ENCODE peak calls at places on chromosomes 2 and 18, in eight cellular contexts. One of them, this sample, is unnamed.

GRCh38 chr18:79699653-79700052 is 20.1 kb downstream of the CTDP1 start:
- DNase-seq in HEK293T: no peak
- DNase-seq in T-helper 1 cell: no peak
- DNase-seq in pancreas: no peak
- DNase-seq in heart left ventricle: no peak
- DNase-seq in frontal cortex: no peak
- DNase-seq in iPS DF 6.9: no peak
- DNase-seq in colonic mucosa: peak; percentile 65
- DNase-seq in this sample: no peak

GRCh38 chr2:133643822-133644221 is 75.6 kb upstream of the NCKAP5 start:
- DNase-seq in HEK293T: no peak
- DNase-seq in T-helper 1 cell: no peak
- DNase-seq in frontal cortex: no peak
- DNase-seq in iPS DF 6.9: no peak
- DNase-seq in pancreas: no peak
- DNase-seq in colonic mucosa: no peak
- DNase-seq in heart left ventricle: no peak
- DNase-seq in this sample: no peak

GRCh38 chr2:159086332-159086731 is 117.9 kb downstream of the TANC1 start:
- DNase-seq in colonic mucosa: peak; percentile 31
- DNase-seq in iPS DF 6.9: no peak
- DNase-seq in heart left ventricle: no peak
- DNase-seq in T-helper 1 cell: no peak
- DNase-seq in frontal cortex: no peak
- DNase-seq in pancreas: no peak
- DNase-seq in HEK293T: no peak
- DNase-seq in this sample: no peak

GRCh38 chr2:182242561-182242960 is 184.3 kb downstream of the PDE1A start:
- DNase-seq in colonic mucosa: no peak
- DNase-seq in T-helper 1 cell: no peak
- DNase-seq in HEK293T: no peak
- DNase-seq in pancreas: no peak
- DNase-seq in iPS DF 6.9: no peak
- DNase-seq in frontal cortex: no peak
- DNase-seq in heart left ventricle: no peak
- DNase-seq in this sample: no peak

GRCh38 chr18:48950536-48951447 is at the start of gene SMAD7:
- DNase-seq in T-helper 1 cell: no peak
- DNase-seq in pancreas: no peak
- DNase-seq in iPS DF 6.9: no peak
- DNase-seq in colonic mucosa: no peak
- DNase-seq in frontal cortex: peak; percentile 64
- DNase-seq in heart left ventricle: peak; percentile 50
- DNase-seq in HEK293T: no peak
- DNase-seq in this sample: peak; percentile 40

GRCh38 chr2:12607971-12608370 is 108.8 kb upstream of the TRIB2 start:
- DNase-seq in iPS DF 6.9: no peak
- DNase-seq in heart left ventricle: no peak
- DNase-seq in HEK293T: no peak
- DNase-seq in pancreas: no peak
- DNase-seq in T-helper 1 cell: peak; percentile 38
- DNase-seq in colonic mucosa: no peak
- DNase-seq in frontal cortex: no peak
- DNase-seq in this sample: no peak

GRCh38 chr2:211812587-211812986 is 726.0 kb downstream of the ERBB4 start:
- DNase-seq in iPS DF 6.9: no peak
- DNase-seq in pancreas: no peak
- DNase-seq in heart left ventricle: no peak
- DNase-seq in T-helper 1 cell: no peak
- DNase-seq in colonic mucosa: no peak
- DNase-seq in HEK293T: no peak
- DNase-seq in frontal cortex: no peak
- DNase-seq in this sample: no peak

GRCh38 chr18:66646622-66647021 is 42.7 kb upstream of the CDH19 start:
- DNase-seq in T-helper 1 cell: no peak
- DNase-seq in HEK293T: no peak
- DNase-seq in heart left ventricle: no peak
- DNase-seq in iPS DF 6.9: no peak
- DNase-seq in pancreas: no peak
- DNase-seq in colonic mucosa: no peak
- DNase-seq in frontal cortex: no peak
- DNase-seq in this sample: no peak

GRCh38 chr2:200509608-200510433 is at the start of gene KCTD18:
- DNase-seq in pancreas: peak; percentile 90
- DNase-seq in colonic mucosa: peak; percentile 95
- DNase-seq in T-helper 1 cell: peak; percentile 90
- DNase-seq in iPS DF 6.9: peak; percentile 58
- DNase-seq in HEK293T: peak; percentile 94
- DNase-seq in heart left ventricle: peak; percentile 95
- DNase-seq in frontal cortex: peak; percentile 95
- DNase-seq in this sample: peak; percentile 92

GRCh38 chr2:43326116-43326825 is 99.9 kb upstream of the ZFP36L2 start:
- DNase-seq in iPS DF 6.9: no peak
- DNase-seq in T-helper 1 cell: no peak
- DNase-seq in frontal cortex: no peak
- DNase-seq in pancreas: no peak
- DNase-seq in HEK293T: no peak
- DNase-seq in colonic mucosa: no peak
- DNase-seq in heart left ventricle: no peak
- DNase-seq in this sample: no peak

GRCh38 chr2:182165196-182165595 is 179.5 kb downstream of the PPP1R1C start:
- DNase-seq in T-helper 1 cell: no peak
- DNase-seq in pancreas: no peak
- DNase-seq in heart left ventricle: no peak
- DNase-seq in HEK293T: no peak
- DNase-seq in iPS DF 6.9: no peak
- DNase-seq in frontal cortex: no peak
- DNase-seq in colonic mucosa: no peak
- DNase-seq in this sample: no peak

GRCh38 chr2:128436498-128437180 is 118.0 kb upstream of the HS6ST1 start:
- DNase-seq in HEK293T: no peak
- DNase-seq in frontal cortex: no peak
- DNase-seq in colonic mucosa: no peak
- DNase-seq in T-helper 1 cell: no peak
- DNase-seq in pancreas: no peak
- DNase-seq in heart left ventricle: no peak
- DNase-seq in iPS DF 6.9: no peak
- DNase-seq in this sample: no peak

GRCh38 chr2:151907933-151908882 is 80.0 kb upstream of the ARL5A start:
- DNase-seq in HEK293T: no peak
- DNase-seq in pancreas: no peak
- DNase-seq in frontal cortex: no peak
- DNase-seq in heart left ventricle: no peak
- DNase-seq in T-helper 1 cell: no peak
- DNase-seq in colonic mucosa: no peak
- DNase-seq in iPS DF 6.9: no peak
- DNase-seq in this sample: no peak

GRCh38 chr2:30710016-30710415 is 97.2 kb downstream of the CAPN13 start:
- DNase-seq in frontal cortex: no peak
- DNase-seq in pancreas: no peak
- DNase-seq in iPS DF 6.9: no peak
- DNase-seq in T-helper 1 cell: no peak
- DNase-seq in HEK293T: no peak
- DNase-seq in colonic mucosa: no peak
- DNase-seq in heart left ventricle: no peak
- DNase-seq in this sample: no peak

GRCh38 chr18:31102941-31103340 is 720 bp upstream of the DSC2 start:
- DNase-seq in T-helper 1 cell: no peak
- DNase-seq in iPS DF 6.9: no peak
- DNase-seq in heart left ventricle: no peak
- DNase-seq in HEK293T: no peak
- DNase-seq in frontal cortex: no peak
- DNase-seq in colonic mucosa: no peak
- DNase-seq in pancreas: no peak
- DNase-seq in this sample: no peak

GRCh38 chr18:58635891-58636290 is 7.0 kb upstream of the ALPK2 start:
- DNase-seq in colonic mucosa: no peak
- DNase-seq in frontal cortex: no peak
- DNase-seq in iPS DF 6.9: no peak
- DNase-seq in heart left ventricle: no peak
- DNase-seq in HEK293T: no peak
- DNase-seq in T-helper 1 cell: peak; percentile 53
- DNase-seq in pancreas: no peak
- DNase-seq in this sample: no peak

GRCh38 chr2:23571527-23572295 is 186.7 kb downstream of the KLHL29 start:
- DNase-seq in pancreas: no peak
- DNase-seq in HEK293T: no peak
- DNase-seq in frontal cortex: no peak
- DNase-seq in heart left ventricle: peak; percentile 29
- DNase-seq in colonic mucosa: no peak
- DNase-seq in iPS DF 6.9: no peak
- DNase-seq in T-helper 1 cell: no peak
- DNase-seq in this sample: no peak

GRCh38 chr2:24885221-24886113 is 34.6 kb downstream of the ADCY3 start:
- DNase-seq in iPS DF 6.9: no peak
- DNase-seq in heart left ventricle: no peak
- DNase-seq in frontal cortex: no peak
- DNase-seq in HEK293T: no peak
- DNase-seq in T-helper 1 cell: no peak
- DNase-seq in pancreas: no peak
- DNase-seq in colonic mucosa: no peak
- DNase-seq in this sample: no peak

GRCh38 chr18:33960393-33960792 is 264.3 kb downstream of the NOL4 start:
- DNase-seq in HEK293T: peak; percentile 15
- DNase-seq in heart left ventricle: no peak
- DNase-seq in pancreas: no peak
- DNase-seq in T-helper 1 cell: no peak
- DNase-seq in iPS DF 6.9: no peak
- DNase-seq in frontal cortex: no peak
- DNase-seq in colonic mucosa: no peak
- DNase-seq in this sample: no peak

GRCh38 chr2:161844845-161845244 is 220.6 kb downstream of the SLC4A10 start:
- DNase-seq in colonic mucosa: no peak
- DNase-seq in HEK293T: no peak
- DNase-seq in T-helper 1 cell: no peak
- DNase-seq in iPS DF 6.9: no peak
- DNase-seq in frontal cortex: no peak
- DNase-seq in heart left ventricle: no peak
- DNase-seq in pancreas: no peak
- DNase-seq in this sample: no peak

GRCh38 chr2:157596992-157597681 is 31.5 kb downstream of the ACVR1C start:
- DNase-seq in frontal cortex: no peak
- DNase-seq in pancreas: peak; percentile 34
- DNase-seq in colonic mucosa: no peak
- DNase-seq in T-helper 1 cell: peak; percentile 47
- DNase-seq in heart left ventricle: peak; percentile 32
- DNase-seq in iPS DF 6.9: peak; percentile 31
- DNase-seq in HEK293T: no peak
- DNase-seq in this sample: peak; percentile 43

GRCh38 chr2:19059076-19059475 is 299.3 kb downstream of the OSR1 start:
- DNase-seq in heart left ventricle: no peak
- DNase-seq in colonic mucosa: no peak
- DNase-seq in frontal cortex: no peak
- DNase-seq in T-helper 1 cell: no peak
- DNase-seq in HEK293T: no peak
- DNase-seq in iPS DF 6.9: peak; percentile 31
- DNase-seq in pancreas: no peak
- DNase-seq in this sample: no peak

GRCh38 chr2:185608799-185609198 is 129.8 kb upstream of the FSIP2 start:
- DNase-seq in T-helper 1 cell: no peak
- DNase-seq in iPS DF 6.9: no peak
- DNase-seq in frontal cortex: no peak
- DNase-seq in colonic mucosa: no peak
- DNase-seq in HEK293T: no peak
- DNase-seq in heart left ventricle: no peak
- DNase-seq in pancreas: no peak
- DNase-seq in this sample: no peak

GRCh38 chr18:79466591-79466990 is 70.9 kb downstream of the NFATC1 start:
- DNase-seq in T-helper 1 cell: no peak
- DNase-seq in heart left ventricle: no peak
- DNase-seq in colonic mucosa: no peak
- DNase-seq in iPS DF 6.9: no peak
- DNase-seq in frontal cortex: no peak
- DNase-seq in pancreas: no peak
- DNase-seq in HEK293T: no peak
- DNase-seq in this sample: no peak

GRCh38 chr18:78796693-78797455 is 182.7 kb upstream of the SALL3 start:
- DNase-seq in iPS DF 6.9: no peak
- DNase-seq in pancreas: no peak
- DNase-seq in heart left ventricle: no peak
- DNase-seq in HEK293T: no peak
- DNase-seq in colonic mucosa: no peak
- DNase-seq in frontal cortex: no peak
- DNase-seq in T-helper 1 cell: no peak
- DNase-seq in this sample: no peak

GRCh38 chr2:7956126-7956689 is 725.6 kb upstream of the ID2 start:
- DNase-seq in iPS DF 6.9: no peak
- DNase-seq in colonic mucosa: no peak
- DNase-seq in frontal cortex: no peak
- DNase-seq in HEK293T: no peak
- DNase-seq in pancreas: no peak
- DNase-seq in T-helper 1 cell: no peak
- DNase-seq in heart left ventricle: no peak
- DNase-seq in this sample: no peak

GRCh38 chr2:69566669-69567068 is 76.9 kb downstream of the AAK1 start:
- DNase-seq in heart left ventricle: no peak
- DNase-seq in pancreas: no peak
- DNase-seq in colonic mucosa: no peak
- DNase-seq in frontal cortex: no peak
- DNase-seq in HEK293T: no peak
- DNase-seq in iPS DF 6.9: no peak
- DNase-seq in T-helper 1 cell: no peak
- DNase-seq in this sample: no peak

GRCh38 chr2:42298132-42298531 is 62.9 kb downstream of the COX7A2L start:
- DNase-seq in HEK293T: no peak
- DNase-seq in colonic mucosa: no peak
- DNase-seq in frontal cortex: no peak
- DNase-seq in T-helper 1 cell: no peak
- DNase-seq in heart left ventricle: no peak
- DNase-seq in pancreas: no peak
- DNase-seq in iPS DF 6.9: no peak
- DNase-seq in this sample: no peak

GRCh38 chr2:48380989-48381625 is 148.8 kb upstream of the STON1 start:
- DNase-seq in T-helper 1 cell: no peak
- DNase-seq in HEK293T: no peak
- DNase-seq in colonic mucosa: no peak
- DNase-seq in heart left ventricle: no peak
- DNase-seq in pancreas: no peak
- DNase-seq in frontal cortex: no peak
- DNase-seq in iPS DF 6.9: no peak
- DNase-seq in this sample: no peak

GRCh38 chr18:59323931-59324622 is 5.6 kb upstream of the CPLX4 start:
- DNase-seq in T-helper 1 cell: no peak
- DNase-seq in colonic mucosa: no peak
- DNase-seq in iPS DF 6.9: no peak
- DNase-seq in HEK293T: no peak
- DNase-seq in pancreas: no peak
- DNase-seq in frontal cortex: no peak
- DNase-seq in heart left ventricle: no peak
- DNase-seq in this sample: no peak